ENCODE peak calls at places on chromosome 16, in four cellular contexts. One of them, this sample, is unnamed. For H3K27me3, the result is how much of the 10 kb centered on the place peaks cover.

GRCh38 chr16:48608452-48608851 is 1.5 kb downstream of the N4BP1 start:
- DNase-seq in GM23338: no peak
- DNase-seq in mammary epithelial cell: peak
- DNase-seq in CD8-positive, alpha-beta memory T cell: peak
- DNase-seq in this sample: no peak

GRCh38 chr16:11149011-11149616 is 106.9 kb downstream of the SOCS1 start:
- DNase-seq in GM23338: no peak
- DNase-seq in mammary epithelial cell: no peak
- DNase-seq in CD8-positive, alpha-beta memory T cell: no peak
- DNase-seq in this sample: peak

GRCh38 chr16:53829186-53829747 is 125.3 kb downstream of the FTO start:
- DNase-seq in GM23338: no peak
- DNase-seq in mammary epithelial cell: peak
- DNase-seq in CD8-positive, alpha-beta memory T cell: no peak
- DNase-seq in this sample: peak

GRCh38 chr16:1534021-1535020 is 855 bp downstream of the TMEM204 start:
- DNase-seq in GM23338: no peak
- DNase-seq in mammary epithelial cell: no peak
- DNase-seq in CD8-positive, alpha-beta memory T cell: peak
- DNase-seq in this sample: no peak

GRCh38 chr16:80751167-80751566 is 53.2 kb downstream of the CDYL2 start:
- DNase-seq in GM23338: peak
- DNase-seq in mammary epithelial cell: no peak
- DNase-seq in CD8-positive, alpha-beta memory T cell: no peak
- DNase-seq in this sample: peak

GRCh38 chr16:3020247-3020603 is at the start of gene TNFRSF12A:
- DNase-seq in GM23338: peak
- DNase-seq in mammary epithelial cell: peak
- DNase-seq in CD8-positive, alpha-beta memory T cell: peak
- DNase-seq in this sample: peak

GRCh38 chr16:79439866-79440265 is 160.7 kb downstream of the MAF start:
- DNase-seq in GM23338: no peak
- DNase-seq in mammary epithelial cell: no peak
- DNase-seq in CD8-positive, alpha-beta memory T cell: no peak
- DNase-seq in this sample: no peak

GRCh38 chr16:28258571-28258970 is 33.8 kb upstream of the SBK1 start:
- DNase-seq in GM23338: peak
- DNase-seq in mammary epithelial cell: no peak
- DNase-seq in CD8-positive, alpha-beta memory T cell: no peak
- DNase-seq in this sample: peak

GRCh38 chr16:79954920-79955705 is 354.6 kb upstream of the MAF start:
- DNase-seq in GM23338: no peak
- DNase-seq in mammary epithelial cell: no peak
- DNase-seq in CD8-positive, alpha-beta memory T cell: no peak
- DNase-seq in this sample: no peak

GRCh38 chr16:22670551-22670970 is 143.4 kb upstream of the HS3ST2 start:
- DNase-seq in GM23338: peak
- DNase-seq in mammary epithelial cell: no peak
- DNase-seq in CD8-positive, alpha-beta memory T cell: no peak
- DNase-seq in this sample: no peak

GRCh38 chr16:6665126-6665525 is 667.5 kb upstream of the RBFOX1 start:
- DNase-seq in GM23338: no peak
- DNase-seq in mammary epithelial cell: no peak
- DNase-seq in CD8-positive, alpha-beta memory T cell: no peak
- DNase-seq in this sample: no peak

GRCh38 chr16:89779231-89779912 is 37.1 kb downstream of the FANCA start:
- DNase-seq in GM23338: no peak
- DNase-seq in mammary epithelial cell: no peak
- DNase-seq in CD8-positive, alpha-beta memory T cell: no peak
- DNase-seq in this sample: no peak

GRCh38 chr16:7518158-7518557 is 185.5 kb downstream of the RBFOX1 start:
- DNase-seq in GM23338: no peak
- DNase-seq in mammary epithelial cell: no peak
- DNase-seq in CD8-positive, alpha-beta memory T cell: no peak
- DNase-seq in this sample: no peak

GRCh38 chr16:22194707-22195444 is 11.2 kb upstream of the EEF2K start:
- DNase-seq in GM23338: no peak
- DNase-seq in mammary epithelial cell: no peak
- DNase-seq in CD8-positive, alpha-beta memory T cell: no peak
- DNase-seq in this sample: no peak

GRCh38 chr16:1645914-1646525 is 32.1 kb upstream of the JPT2 start:
- DNase-seq in GM23338: no peak
- DNase-seq in mammary epithelial cell: peak
- DNase-seq in CD8-positive, alpha-beta memory T cell: no peak
- DNase-seq in this sample: peak

DNA sequence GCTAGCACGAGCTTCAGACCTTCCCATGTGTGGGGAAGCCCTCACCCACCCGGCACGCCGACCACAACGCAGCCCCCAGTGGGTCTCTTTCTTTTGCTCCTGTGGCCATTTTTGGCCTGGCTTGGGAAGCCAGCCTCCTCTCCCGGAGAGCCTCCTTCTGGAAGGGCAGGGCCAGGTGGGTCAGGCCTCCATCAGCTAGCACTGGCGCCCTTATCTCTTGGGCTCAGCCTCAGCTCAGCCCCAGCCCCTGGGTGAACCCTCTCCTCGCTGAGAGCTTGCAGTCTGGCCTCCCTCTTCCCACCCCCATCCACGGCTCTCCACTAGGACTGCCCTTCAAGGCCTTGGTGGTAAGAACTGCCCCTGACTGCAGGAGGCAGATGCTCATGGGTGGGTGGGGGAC is 14.7 kb upstream of the JPH3 start:
- DNase-seq in GM23338: no peak
- DNase-seq in mammary epithelial cell: no peak
- DNase-seq in CD8-positive, alpha-beta memory T cell: no peak
- DNase-seq in this sample: no peak
- H3K27me3 ChIP-seq in GM23338: under half
- H3K27me3 ChIP-seq in mammary epithelial cell: under half
- H3K27me3 ChIP-seq in CD8-positive, alpha-beta memory T cell: under half
- H3K27me3 ChIP-seq in this sample: under half

GRCh38 chr16:4033951-4034350 is 82.3 kb downstream of the ADCY9 start:
- DNase-seq in GM23338: no peak
- DNase-seq in mammary epithelial cell: no peak
- DNase-seq in CD8-positive, alpha-beta memory T cell: no peak
- DNase-seq in this sample: no peak
- H3K27ac ChIP-seq in GM23338: no peak
- H3K27ac ChIP-seq in mammary epithelial cell: no peak
- H3K27ac ChIP-seq in CD8-positive, alpha-beta memory T cell: no peak
- H3K27ac ChIP-seq in this sample: no peak

DNA sequence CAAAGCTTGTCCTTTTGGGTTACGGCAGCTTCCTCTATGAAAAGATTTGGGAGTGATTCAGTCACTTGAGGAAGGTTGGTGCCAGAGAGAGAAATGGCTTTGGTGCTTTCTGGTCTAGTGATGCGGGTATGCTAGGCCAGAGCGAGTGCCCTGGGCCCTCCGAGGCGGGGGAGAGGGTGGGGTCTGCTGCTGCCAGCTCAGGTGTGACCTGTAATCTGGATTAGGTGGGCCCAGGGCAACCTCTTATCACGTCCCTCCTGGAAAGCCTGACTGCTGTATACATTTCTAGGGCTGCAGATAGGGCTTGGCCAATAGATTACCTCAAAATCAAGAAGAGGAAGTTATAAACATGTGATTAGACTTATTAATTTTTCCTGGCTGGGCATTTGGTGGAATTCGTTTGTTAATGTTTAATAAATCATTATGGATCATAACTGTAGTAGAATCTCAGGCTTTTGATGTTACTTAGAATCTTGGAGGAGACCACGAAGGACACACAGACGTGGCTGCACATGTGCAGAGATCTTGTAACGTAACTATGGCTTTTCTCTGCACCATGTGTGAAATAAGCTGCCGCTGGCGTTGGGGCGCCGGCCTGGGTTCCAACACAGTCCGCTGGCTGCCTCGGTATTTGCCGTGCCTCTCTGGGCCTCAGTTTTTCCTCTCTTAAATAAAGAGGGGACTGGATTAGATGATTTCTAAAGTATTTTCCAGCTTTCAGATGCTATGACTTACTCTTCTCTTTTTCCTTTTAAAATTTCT is 1.2 kb downstream of the IRF8 start:
- DNase-seq in GM23338: no peak
- DNase-seq in mammary epithelial cell: no peak
- DNase-seq in CD8-positive, alpha-beta memory T cell: no peak
- DNase-seq in this sample: no peak
- H3K27me3 ChIP-seq in GM23338: half or more
- H3K27me3 ChIP-seq in mammary epithelial cell: under half
- H3K27me3 ChIP-seq in CD8-positive, alpha-beta memory T cell: under half
- H3K27me3 ChIP-seq in this sample: under half

GRCh38 chr16:57997528-57998265 is 2.8 kb downstream of the ZNF319 start:
- DNase-seq in GM23338: no peak
- DNase-seq in mammary epithelial cell: no peak
- DNase-seq in CD8-positive, alpha-beta memory T cell: peak
- DNase-seq in this sample: no peak

GRCh38 chr16:57998484-57998883 is 2.0 kb downstream of the ZNF319 start:
- DNase-seq in GM23338: no peak
- DNase-seq in mammary epithelial cell: peak
- DNase-seq in CD8-positive, alpha-beta memory T cell: peak
- DNase-seq in this sample: no peak

GRCh38 chr16:57999971-58000705 is at the start of gene ZNF319:
- DNase-seq in GM23338: peak
- DNase-seq in mammary epithelial cell: peak
- DNase-seq in CD8-positive, alpha-beta memory T cell: peak
- DNase-seq in this sample: no peak

GRCh38 chr16:57999366-57999970 is 1.0 kb downstream of the ZNF319 start:
- DNase-seq in GM23338: no peak
- DNase-seq in mammary epithelial cell: peak
- DNase-seq in CD8-positive, alpha-beta memory T cell: peak
- DNase-seq in this sample: no peak

GRCh38 chr16:57998992-57999365 is 1.5 kb downstream of the ZNF319 start:
- DNase-seq in GM23338: no peak
- DNase-seq in mammary epithelial cell: no peak
- DNase-seq in CD8-positive, alpha-beta memory T cell: peak
- DNase-seq in this sample: no peak
- H3K27ac ChIP-seq in GM23338: no peak
- H3K27ac ChIP-seq in mammary epithelial cell: no peak
- H3K27ac ChIP-seq in CD8-positive, alpha-beta memory T cell: peak
- H3K27ac ChIP-seq in this sample: no peak

DNA sequence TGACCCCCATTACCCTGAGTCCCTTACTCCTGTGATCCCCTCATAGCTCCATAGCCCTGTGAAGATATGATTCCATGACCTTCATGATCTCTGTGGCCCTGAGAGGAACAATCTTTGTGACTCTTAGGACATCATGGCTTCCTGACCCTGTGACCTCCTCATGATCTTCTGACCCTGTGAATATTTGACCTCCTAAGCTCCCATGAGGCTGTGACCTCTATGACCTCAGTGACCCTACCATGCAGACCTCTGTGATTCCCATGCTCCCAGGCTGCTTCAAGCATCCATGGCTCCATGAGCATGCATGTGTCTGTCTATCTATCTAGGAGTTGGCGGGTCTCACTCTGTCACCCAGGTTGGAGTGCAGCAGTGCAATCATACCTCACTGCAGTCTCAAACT is 12.1 kb downstream of the RIPOR1 start:
- DNase-seq in GM23338: no peak
- DNase-seq in mammary epithelial cell: no peak
- DNase-seq in CD8-positive, alpha-beta memory T cell: no peak
- DNase-seq in this sample: no peak
- H3K27me3 ChIP-seq in GM23338: half or more
- H3K27me3 ChIP-seq in mammary epithelial cell: under half
- H3K27me3 ChIP-seq in CD8-positive, alpha-beta memory T cell: under half
- H3K27me3 ChIP-seq in this sample: under half

GRCh38 chr16:73063284-73063733 is 15.4 kb upstream of the ZFHX3 start:
- DNase-seq in GM23338: peak
- DNase-seq in mammary epithelial cell: no peak
- DNase-seq in CD8-positive, alpha-beta memory T cell: no peak
- DNase-seq in this sample: no peak
- H3K27ac ChIP-seq in GM23338: no peak
- H3K27ac ChIP-seq in mammary epithelial cell: no peak
- H3K27ac ChIP-seq in CD8-positive, alpha-beta memory T cell: no peak
- H3K27ac ChIP-seq in this sample: peak

DNA sequence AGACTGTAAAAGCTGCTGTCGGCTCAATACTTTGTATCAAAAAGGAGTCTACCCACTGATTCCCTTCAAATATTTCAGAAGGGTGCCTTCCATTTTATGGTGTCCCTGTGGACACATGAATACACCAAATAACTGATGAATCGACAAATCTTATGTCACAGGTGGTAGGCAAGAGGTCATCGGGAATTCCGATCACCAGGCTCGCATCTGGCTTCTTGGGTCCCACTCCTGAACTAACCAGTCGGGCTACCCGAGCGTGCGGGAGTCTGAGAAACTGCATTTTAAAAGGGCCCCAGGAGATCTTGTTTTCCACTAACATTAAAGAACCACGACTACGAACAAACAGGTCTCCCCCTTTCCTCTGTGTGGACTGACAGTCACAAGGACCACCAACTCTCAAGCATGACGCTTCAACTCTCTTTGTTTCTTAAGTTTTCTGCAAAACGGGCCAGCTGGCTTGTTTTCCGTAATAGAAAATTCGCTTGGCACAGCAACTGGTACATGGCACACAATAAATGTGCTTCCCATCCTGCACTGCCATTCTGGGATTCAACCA is 871 bp downstream of the PSME3IP1 start:
- DNase-seq in GM23338: peak
- DNase-seq in mammary epithelial cell: peak
- DNase-seq in CD8-positive, alpha-beta memory T cell: no peak
- DNase-seq in this sample: no peak
- H3K27me3 ChIP-seq in GM23338: under half
- H3K27me3 ChIP-seq in mammary epithelial cell: under half
- H3K27me3 ChIP-seq in CD8-positive, alpha-beta memory T cell: under half
- H3K27me3 ChIP-seq in this sample: under half